ENCODE peak calls at places on chromosome 19, in nine cellular contexts. N, R, D, B, X, T, O, J and L are unnamed samples.

GRCh38 chr19:2494084-2494446 is 18.1 kb downstream of the GADD45B start:
- DNase-seq in R (no peak), X (no peak), B (no peak), T (no peak), N (peak), J (no peak), O (no peak), D (no peak), L (no peak)

GRCh38 chr19:2613507-2614295 is 88.8 kb downstream of the GNG7 start:
- DNase-seq in R (no peak), J (no peak), X (peak), B (peak), O (peak), N (peak), T (peak), D (no peak), L (no peak)

GRCh38 chr19:9848060-9848459 is 12.9 kb downstream of the PIN1 start:
- DNase-seq in B (peak), D (no peak), N (peak), J (no peak), T (no peak), R (no peak), O (no peak), X (no peak), L (no peak)

GRCh38 chr19:46785980-46786235 is 2.5 kb downstream of the SLC1A5 start:
- DNase-seq in J (no peak), D (no peak), B (no peak), R (no peak), N (no peak), O (no peak), T (no peak), X (no peak), L (no peak)

GRCh38 chr19:36113895-36114762 is 546 bp downstream of the POLR2I start:
- DNase-seq in B (no peak), J (no peak), D (peak), T (peak), O (no peak), N (no peak), R (peak), X (peak), L (no peak)

GRCh38 chr19:17321655-17322489 is 12.5 kb downstream of the DDA1 start:
- DNase-seq in R (no peak), B (no peak), X (no peak), T (no peak), O (no peak), D (no peak), N (no peak), J (no peak), L (no peak)

GRCh38 chr19:18488838-18489626 is 32.8 kb downstream of the ELL start:
- DNase-seq in R (peak), D (no peak), J (no peak), O (no peak), N (no peak), B (no peak), T (no peak), X (no peak), L (no peak)

GRCh38 chr19:48837081-48837524 is 812 bp upstream of the HSD17B14 start:
- DNase-seq in N (peak), X (peak), R (peak), J (peak), B (peak), O (no peak), D (peak), T (peak), L (no peak)

GRCh38 chr19:18091217-18091608 is 4.5 kb upstream of the IL12RB1 start:
- DNase-seq in J (peak), R (no peak), X (peak), T (peak), B (peak), O (no peak), D (no peak), N (peak), L (no peak)

GRCh38 chr19:8336072-8336569 is 6.9 kb downstream of the KANK3 start:
- DNase-seq in T (no peak), J (no peak), D (no peak), X (no peak), R (no peak), O (no peak), B (no peak), N (no peak), L (no peak)

GRCh38 chr19:7888145-7888825 is at the start of gene LRRC8E:
- DNase-seq in O (peak), B (no peak), R (no peak), X (no peak), D (peak), T (no peak), J (no peak), N (peak), L (no peak)

GRCh38 chr19:28292822-28293500 is 920.0 kb downstream of the UQCRFS1 start:
- DNase-seq in O (no peak), B (no peak), T (no peak), R (no peak), X (no peak), N (no peak), D (no peak), J (no peak), L (no peak)

GRCh38 chr19:40576181-40576584 is 490 bp upstream of the SHKBP1 start:
- DNase-seq in J (no peak), R (no peak), T (no peak), N (peak), B (no peak), X (no peak), O (no peak), D (no peak), L (no peak)